ENCODE peak calls at places on chromosomes 2 and 18, in five cellular contexts. Y is stimulated activated CD4-positive, alpha-beta T cell treated with anti-CD3 and anti-CD28 coated beads, TNF-alpha, amount 100 ng/mL, for 48 hours; F is activated naive CD4-positive, alpha-beta T cell treated with Interleukin-2 at 50 U/mL for 16 hours; T is left colon; O is kidney. Z is an unnamed sample.

GRCh38 chr2:10097352-10098148 is 17.3 kb upstream of the CYS1 start:
- DNase-seq in O (peak; percentile 85), T (peak; percentile 51), Y (no peak), F (peak; percentile 44), Z (peak; percentile 75)

GRCh38 chr18:26574958-26575864 is 26.9 kb upstream of the KCTD1 start:
- DNase-seq in F (no peak), Y (no peak), T (no peak), O (peak; percentile 80), Z (peak; percentile 79)

GRCh38 chr2:241437148-241437547 is 71.2 kb downstream of the STK25 start:
- DNase-seq in O (no peak), T (no peak), Y (no peak), F (no peak), Z (no peak)

GRCh38 chr2:76953733-76954347 is 568.3 kb downstream of the LRRTM4 start:
- DNase-seq in T (no peak), F (no peak), O (no peak), Y (no peak), Z (no peak)

GRCh38 chr2:235642446-235643107 is 148.7 kb downstream of the AGAP1 start:
- DNase-seq in O (no peak), T (no peak), Y (no peak), F (no peak), Z (no peak)

GRCh38 chr2:46157072-46157965 is 139.9 kb upstream of the EPAS1 start:
- DNase-seq in F (no peak), Y (no peak), O (no peak), T (no peak), Z (peak; percentile 62)

GRCh38 chr2:43714164-43714563 is 37.9 kb upstream of the C1GALT1C1L start:
- DNase-seq in Y (no peak), T (no peak), O (no peak), F (no peak), Z (no peak)

GRCh38 chr18:32308493-32309120 is 118.8 kb downstream of the MEP1B start:
- DNase-seq in T (no peak), Y (no peak), O (no peak), F (no peak), Z (no peak)

GRCh38 chr18:41461058-41461560 is 493.9 kb upstream of the PIK3C3 start:
- DNase-seq in F (no peak), O (no peak), Y (no peak), T (no peak), Z (no peak)

GRCh38 chr18:76475450-76476203 is 19.4 kb downstream of the ZNF516 start:
- DNase-seq in T (no peak), F (no peak), O (no peak), Y (no peak), Z (no peak)

GRCh38 chr2:148042219-148042618 is 21.3 kb downstream of the MBD5 start:
- DNase-seq in Y (no peak), F (no peak), O (no peak), T (no peak), Z (no peak)

GRCh38 chr2:234502285-234502918 is 5.5 kb upstream of the ARL4C start:
- DNase-seq in F (no peak), O (no peak), Y (no peak), T (no peak), Z (no peak)

GRCh38 chr2:36800381-36800780 is 103.9 kb downstream of the VIT start:
- DNase-seq in Y (peak; percentile 26), T (no peak), F (peak; percentile 64), O (no peak), Z (no peak)

GRCh38 chr18:48948112-48949050 is 2.4 kb downstream of the SMAD7 start:
- DNase-seq in F (peak; percentile 48), T (no peak), Y (no peak), O (peak; percentile 88), Z (peak; percentile 81)

GRCh38 chr2:206443735-206444527 is 599 bp downstream of the ADAM23 start:
- DNase-seq in O (peak; percentile 56), Y (no peak), T (no peak), F (peak; percentile 7), Z (no peak)

GRCh38 chr2:86788172-86788571 is 2.5 kb downstream of the CD8A start:
- DNase-seq in O (no peak), Y (no peak), F (no peak), T (no peak), Z (no peak)

GRCh38 chr2:42142476-42143184 is 26.5 kb upstream of the EML4 start:
- DNase-seq in O (no peak), T (no peak), F (no peak), Y (no peak), Z (no peak)

GRCh38 chr2:224004105-224004715 is 34.9 kb downstream of the SERPINE2 start:
- DNase-seq in O (no peak), F (no peak), T (no peak), Y (no peak), Z (no peak)

GRCh38 chr18:35172009-35172408 is 68.8 kb upstream of the ZNF397 start:
- DNase-seq in F (no peak), T (no peak), Y (no peak), O (no peak), Z (no peak)

GRCh38 chr2:8767324-8767723 is 70.1 kb downstream of the KIDINS220 start:
- DNase-seq in T (no peak), O (no peak), F (no peak), Y (no peak), Z (no peak)

GRCh38 chr2:199833525-199833924 is 17.5 kb downstream of the FTCDNL1 start:
- DNase-seq in Y (no peak), F (no peak), O (no peak), T (no peak), Z (no peak)

Z was measured in aorta.